ENCODE peak calls at places on chromosomes 4 and X, in five cellular contexts. O is CD4-positive, alpha-beta T cell; M is GM20000; K is fibroblast of lung; P is type B pancreatic cell. A is an unnamed sample.

GRCh38 chrX:117973175-117974075 is 143.2 kb downstream of the KLHL13 start:
- DNase-seq in O (no peak), M (no peak), K (no peak), P (no peak), A (no peak)

GRCh38 chrX:110133735-110134370 is 130.9 kb downstream of the TMEM164 start:
- DNase-seq in O (no peak), M (peak), K (no peak), P (no peak), A (no peak)

GRCh38 chrX:47581731-47582647 is at the start of gene TIMP1:
- DNase-seq in O (peak), M (peak), K (peak), P (peak), A (peak)

GRCh38 chr4:4948370-4948769 is 70.9 kb downstream of the CYTL1 start:
- DNase-seq in O (no peak), M (no peak), K (no peak), P (no peak), A (no peak)

GRCh38 chr4:100682477-100683218 is 164.8 kb upstream of the EMCN start:
- DNase-seq in O (no peak), M (no peak), K (no peak), P (no peak), A (no peak)

GRCh38 chr4:38050560-38051350 is 90.6 kb downstream of the PTTG2 start:
- DNase-seq in O (no peak), M (no peak), K (no peak), P (no peak), A (no peak)

GRCh38 chr4:60463846-60464502 is 736.2 kb upstream of the ADGRL3 start:
- DNase-seq in O (no peak), M (no peak), K (peak), P (no peak), A (no peak)

GRCh38 chrX:149511081-149511480 is 6.0 kb upstream of the IDS start:
- DNase-seq in O (no peak), M (no peak), K (no peak), P (no peak), A (no peak)

GRCh38 chr4:6641164-6641970 is 882 bp downstream of the MRFAP1 start:
- DNase-seq in O (peak), M (peak), K (peak), P (no peak), A (no peak)

GRCh38 chr4:11105715-11106114 is 323.0 kb downstream of the HS3ST1 start:
- DNase-seq in O (no peak), M (no peak), K (no peak), P (no peak), A (no peak)

GRCh38 chr4:148076964-148077363 is 345.1 kb downstream of the ARHGAP10 start:
- DNase-seq in O (no peak), M (no peak), K (peak), P (no peak), A (no peak)

GRCh38 chr4:63492515-63492914 is 916.7 kb downstream of the TECRL start:
- DNase-seq in O (no peak), M (no peak), K (no peak), P (no peak), A (no peak)

GRCh38 chr4:173391691-173392090 is 7.2 kb downstream of the SCRG1 start:
- DNase-seq in O (no peak), M (no peak), K (no peak), P (no peak), A (no peak)

GRCh38 chr4:161555689-161556660 is 607.8 kb downstream of the FSTL5 start:
- DNase-seq in O (no peak), M (peak), K (peak), P (no peak), A (no peak)

GRCh38 chr4:6532102-6532501 is 42.9 kb upstream of the MAN2B2 start:
- DNase-seq in O (no peak), M (no peak), K (no peak), P (no peak), A (no peak)

GRCh38 chr4:8508266-8508665 is 67.7 kb downstream of the TRMT44 start:
- DNase-seq in O (no peak), M (no peak), K (no peak), P (no peak), A (no peak)

GRCh38 chr4:125704726-125705125 is 390.0 kb downstream of the FAT4 start:
- DNase-seq in O (no peak), M (no peak), K (no peak), P (no peak), A (no peak)

GRCh38 chr4:173301518-173302201 is 32.5 kb downstream of the HMGB2 start:
- DNase-seq in O (no peak), M (peak), K (peak), P (no peak), A (no peak)

GRCh38 chr4:163681208-163681821 is 186.8 kb downstream of the TMA16 start:
- DNase-seq in O (no peak), M (peak), K (peak), P (no peak), A (no peak)

GRCh38 chr4:30720021-30720655 is at the start of gene PCDH7:
- DNase-seq in O (no peak), M (peak), K (peak), P (no peak), A (no peak)

GRCh38 chr4:16029886-16030285 is 53.9 kb downstream of the PROM1 start:
- DNase-seq in O (no peak), M (no peak), K (no peak), P (no peak), A (no peak)

GRCh38 chr4:16032871-16033505 is 50.8 kb downstream of the PROM1 start:
- DNase-seq in O (no peak), M (no peak), K (no peak), P (no peak), A (no peak)

GRCh38 chr4:16029329-16029728 is 54.5 kb downstream of the PROM1 start:
- DNase-seq in O (no peak), M (no peak), K (peak), P (no peak), A (no peak)

GRCh38 chr4:16032382-16032743 is 51.5 kb downstream of the PROM1 start:
- DNase-seq in O (no peak), M (no peak), K (no peak), P (no peak), A (no peak)

DNA sequence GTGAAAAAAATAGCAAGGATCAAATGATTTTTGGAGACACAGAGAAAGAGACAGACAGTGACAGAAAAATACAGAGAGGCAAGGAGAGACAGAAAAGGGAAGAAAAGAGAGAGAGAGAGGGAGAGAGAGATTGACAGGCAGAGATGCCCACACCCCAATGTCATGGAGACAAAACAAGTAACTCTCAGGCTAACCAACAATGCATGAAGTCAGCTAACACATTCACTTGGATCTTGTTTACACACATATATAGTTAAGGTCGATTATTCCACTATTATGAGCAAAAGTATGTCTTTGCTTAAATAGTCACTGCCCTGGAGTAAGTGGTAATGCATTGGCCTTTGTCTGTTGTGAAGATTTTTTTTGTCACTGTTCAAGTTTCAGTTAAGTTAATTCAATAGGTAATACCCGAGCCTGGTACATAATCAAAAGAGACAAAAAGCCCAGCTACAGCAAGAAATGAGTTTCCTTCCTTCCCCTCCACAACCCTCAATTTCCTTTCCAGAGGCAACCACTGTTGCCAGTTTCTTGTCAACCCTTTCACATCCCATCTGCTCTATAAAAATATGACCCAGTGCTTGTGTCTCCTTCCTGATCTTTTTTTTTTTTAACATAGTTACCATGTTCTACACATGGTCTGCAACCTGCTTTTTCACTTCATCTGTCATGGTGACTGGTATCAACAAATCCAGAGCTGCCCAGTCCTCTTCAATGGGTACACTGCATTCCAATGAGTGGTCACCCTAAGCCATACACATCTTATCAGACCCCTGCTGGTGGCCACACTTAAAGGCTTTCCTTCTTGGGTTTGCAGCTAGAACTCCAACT is 52.1 kb downstream of the PROM1 start:
- DNase-seq in O (no peak), M (no peak), K (no peak), P (no peak), A (no peak)
- TF ChIP-seq CTCF in O (no peak), M (no peak), K (no peak), P (no peak), A (no peak)

DNA sequence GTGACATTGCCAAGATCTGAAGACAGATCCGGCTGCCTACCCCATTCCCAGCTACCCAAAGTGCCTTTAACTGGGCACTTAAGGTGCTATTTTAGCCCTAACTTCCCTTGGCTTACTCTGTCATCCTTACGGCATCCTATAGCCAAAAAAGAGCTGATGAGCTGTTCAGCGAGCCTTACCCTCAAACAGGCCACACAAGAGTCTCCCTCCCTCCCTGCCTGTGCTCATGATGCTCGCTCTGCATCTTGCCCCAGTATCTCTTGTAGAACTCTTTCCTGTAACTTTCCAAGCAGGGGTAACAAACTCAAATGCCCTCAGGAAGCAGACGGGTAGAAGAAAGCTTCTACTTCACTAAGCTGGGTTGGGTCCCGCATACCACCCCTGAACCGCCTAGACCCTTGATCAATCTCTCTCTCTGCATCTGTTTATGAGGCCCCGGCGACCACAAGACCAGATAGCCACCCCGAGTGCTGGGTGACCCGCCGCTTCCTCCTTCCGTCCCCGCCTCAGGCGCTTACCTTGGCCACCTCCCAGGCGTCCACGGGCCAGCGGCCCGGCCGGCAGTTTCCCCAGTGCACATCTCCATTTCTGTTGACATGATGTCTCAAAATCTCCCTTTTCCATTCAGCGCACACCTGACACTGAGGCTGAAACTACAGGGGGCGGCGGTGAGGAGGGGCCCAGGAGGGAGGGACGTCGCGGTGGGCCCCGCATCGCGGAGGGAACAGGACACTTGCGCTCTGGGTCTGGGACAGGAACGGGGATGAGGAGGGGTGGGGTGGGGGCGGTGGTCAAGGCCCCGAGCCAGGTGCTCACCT is 663 bp downstream of the CXorf38 start:
- DNase-seq in O (peak), M (peak), K (peak), P (no peak), A (no peak)
- TF ChIP-seq CTCF in O (no peak), M (no peak), K (no peak), P (no peak), A (no peak)

GRCh38 chr4:89837385-89837995 is 529 bp upstream of the SNCA start:
- DNase-seq in O (no peak), M (peak), K (peak), P (peak), A (peak)
- TF ChIP-seq CTCF in O (no peak), M (no peak), K (no peak), P (peak), A (peak)

GRCh38 chr4:90419124-90419711 is 292.0 kb downstream of the CCSER1 start:
- DNase-seq in O (no peak), M (peak), K (peak), P (no peak), A (no peak)
- TF ChIP-seq CTCF in O (no peak), M (peak), K (no peak), P (peak), A (peak)

GRCh38 chrX:130268500-130269170 is at the start of gene ZNF280C:
- DNase-seq in O (peak), M (peak), K (peak), P (peak), A (peak)
- TF ChIP-seq CTCF in O (peak), M (no peak), K (peak), P (peak), A (peak)